ENCODE peak calls at places on chromosomes 16 and 17, in four cellular contexts. K is mesendoderm, W is transverse colon, Z is Peyer's patch. J is an unnamed sample.

GRCh38 chr17:78365561-78366108 is 5.8 kb upstream of the SOCS3 start:
- DNase-seq in K (peak), W (no peak), Z (no peak), J (no peak)

GRCh38 chr16:10325783-10326543 is 59.9 kb upstream of the ATF7IP2 start:
- DNase-seq in W (no peak), Z (no peak), K (no peak), J (no peak)

GRCh38 chr17:48139948-48140347 is 32.4 kb downstream of the SNX11 start:
- DNase-seq in K (no peak), Z (no peak), W (no peak), J (no peak)

GRCh38 chr16:77207029-77207428 is 7.8 kb downstream of the SYCE1L start:
- DNase-seq in W (no peak), K (no peak), Z (no peak), J (no peak)

GRCh38 chr17:66270106-66270505 is 32.3 kb upstream of the PRKCA start:
- DNase-seq in W (no peak), Z (no peak), K (no peak), J (no peak)

GRCh38 chr17:17884281-17885028 is 47.7 kb upstream of the SREBF1 start:
- DNase-seq in K (no peak), W (no peak), Z (no peak), J (no peak)

GRCh38 chr17:55607736-55608341 is 96.6 kb upstream of the SMIM36 start:
- DNase-seq in W (peak), Z (no peak), K (peak), J (no peak)

GRCh38 chr17:41452276-41452675 is 11.5 kb upstream of the KRT38 start:
- DNase-seq in W (no peak), K (no peak), Z (no peak), J (no peak)

GRCh38 chr16:19542138-19542821 is 13.2 kb upstream of the VPS35L start:
- DNase-seq in W (no peak), Z (no peak), K (no peak), J (no peak)

GRCh38 chr16:2983706-2984136 is 3.5 kb upstream of the PKMYT1 start:
- DNase-seq in K (peak), W (peak), Z (peak), J (peak)

GRCh38 chr17:17151962-17152361 is 54.2 kb downstream of the PLD6 start:
- DNase-seq in K (no peak), Z (no peak), W (peak), J (peak)

GRCh38 chr17:72514888-72515287 is 394.1 kb downstream of the SOX9 start:
- DNase-seq in W (no peak), Z (no peak), K (no peak), J (no peak)

GRCh38 chr16:49622084-49622390 is 233.9 kb downstream of the ZNF423 start:
- DNase-seq in Z (no peak), K (no peak), W (no peak), J (no peak)

GRCh38 chr17:1485311-1485747 is 7.2 kb downstream of the MYO1C start:
- DNase-seq in W (peak), Z (peak), K (peak), J (no peak)

GRCh38 chr17:19672009-19672837 is 23.7 kb downstream of the ALDH3A2 start:
- DNase-seq in K (no peak), Z (peak), W (peak), J (no peak)

GRCh38 chr17:42526031-42526444 is 10.0 kb upstream of the NAGLU start:
- DNase-seq in K (no peak), Z (no peak), W (peak), J (no peak)

GRCh38 chr17:61419496-61420046 is 19.9 kb downstream of the TBX2 start:
- DNase-seq in Z (no peak), W (no peak), K (no peak), J (no peak)
- H3K27ac ChIP-seq in Z (no peak), W (no peak), K (no peak), J (no peak)

GRCh38 chr17:81309859-81310839 is 15.0 kb upstream of the SLC38A10 start:
- DNase-seq in Z (no peak), W (no peak), K (peak), J (no peak)
- H3K27ac ChIP-seq in Z (no peak), W (peak), K (no peak), J (no peak)

GRCh38 chr16:15509593-15510520 is 75.5 kb downstream of the BMERB1 start:
- DNase-seq in W (no peak), Z (no peak), K (peak), J (no peak)
- H3K27ac ChIP-seq in W (no peak), Z (no peak), K (no peak), J (no peak)

GRCh38 chr17:3893003-3893719 is at the start of gene CAMKK1:
- DNase-seq in Z (peak), K (peak), W (peak), J (peak)
- H3K27ac ChIP-seq in Z (peak), K (peak), W (peak), J (peak)